ENCODE peak calls at places on chromosome 18, in five cellular contexts. R, W, A, P and Q are unnamed samples.

GRCh38 chr18:3830604-3831003 is 380.6 kb downstream of the TGIF1 start:
- DNase-seq in W (no peak), A (no peak), P (no peak), R (no peak), Q (no peak)

GRCh38 chr18:79753391-79753851 is 44.3 kb upstream of the KCNG2 start:
- DNase-seq in P (no peak), R (no peak), W (no peak), A (peak; percentile 55), Q (no peak)

GRCh38 chr18:68181956-68182355 is 533.0 kb downstream of the TMX3 start:
- DNase-seq in P (no peak), A (no peak), W (no peak), R (no peak), Q (no peak)

GRCh38 chr18:65725421-65726050 is 25.3 kb upstream of the CDH7 start:
- DNase-seq in R (peak; percentile 18), A (no peak), P (no peak), W (no peak), Q (no peak)

GRCh38 chr18:59881728-59882685 is 17.8 kb upstream of the PMAIP1 start:
- DNase-seq in R (no peak), A (no peak), W (no peak), P (no peak), Q (peak; percentile 17)

GRCh38 chr18:55523001-55523400 is 65.0 kb downstream of the TCF4 start:
- DNase-seq in R (no peak), A (no peak), W (no peak), P (no peak), Q (no peak)

GRCh38 chr18:27609221-27609620 is 424.1 kb upstream of the CHST9 start:
- DNase-seq in A (no peak), W (peak; percentile 24), R (no peak), P (no peak), Q (no peak)

GRCh38 chr18:9147440-9148238 is 11.1 kb downstream of the ANKRD12 start:
- DNase-seq in P (peak; percentile 80), W (peak; percentile 53), A (no peak), R (no peak), Q (peak; percentile 83)

GRCh38 chr18:79791141-79791972 is 6.4 kb upstream of the KCNG2 start:
- DNase-seq in P (no peak), A (peak; percentile 69), R (no peak), W (peak; percentile 98), Q (no peak)

GRCh38 chr18:812673-813404 is 797 bp upstream of the YES1 start:
- DNase-seq in W (peak; percentile 40), A (peak; percentile 93), R (no peak), P (no peak), Q (no peak)

GRCh38 chr18:59318460-59318859 is at the start of gene CPLX4:
- DNase-seq in P (no peak), W (no peak), R (no peak), A (no peak), Q (no peak)

GRCh38 chr18:12838178-12838634 is 45.8 kb downstream of the PTPN2 start:
- DNase-seq in P (peak; percentile 31), W (peak; percentile 60), A (peak; percentile 70), R (no peak), Q (no peak)

GRCh38 chr18:59631583-59632181 is 65.5 kb downstream of the CCBE1 start:
- DNase-seq in R (peak; percentile 22), W (no peak), A (no peak), P (peak; percentile 2), Q (peak; percentile 62)

GRCh38 chr18:904135-905090 is at the start of gene ADCYAP1:
- DNase-seq in R (no peak), A (no peak), W (no peak), P (no peak), Q (no peak)

GRCh38 chr18:24868760-24869237 is 408.4 kb downstream of the HRH4 start:
- DNase-seq in A (no peak), P (no peak), W (no peak), R (no peak), Q (no peak)

GRCh38 chr18:3790702-3791101 is 340.7 kb downstream of the TGIF1 start:
- DNase-seq in W (no peak), R (no peak), A (no peak), P (peak; percentile 33), Q (no peak)

GRCh38 chr18:43271593-43272432 is 5.5 kb downstream of the SYT4 start:
- DNase-seq in W (peak; percentile 35), A (no peak), R (peak; percentile 50), P (peak; percentile 16), Q (peak; percentile 80)

GRCh38 chr18:22559414-22560282 is 141.9 kb upstream of the CTAGE1 start:
- DNase-seq in P (no peak), W (no peak), A (peak; percentile 73), R (peak; percentile 47), Q (no peak)

GRCh38 chr18:21740724-21741510 is at the start of gene MIB1:
- DNase-seq in A (peak; percentile 78), P (peak; percentile 82), W (no peak), R (peak; percentile 99), Q (no peak)

GRCh38 chr18:57648414-57648813 is 26.8 kb upstream of the NARS1 start:
- DNase-seq in A (no peak), W (no peak), P (no peak), R (no peak), Q (no peak)

GRCh38 chr18:59660976-59661743 is 36.1 kb downstream of the CCBE1 start:
- DNase-seq in A (no peak), P (no peak), W (peak; percentile 19), R (no peak), Q (no peak)

GRCh38 chr18:10900435-10900834 is 248.9 kb downstream of the PIEZO2 start:
- DNase-seq in W (no peak), A (no peak), R (no peak), P (no peak), Q (no peak)

GRCh38 chr18:3554091-3554601 is 104.2 kb downstream of the TGIF1 start:
- DNase-seq in P (no peak), A (no peak), W (no peak), R (peak; percentile 12), Q (peak; percentile 35)

GRCh38 chr18:56286775-56287174 is 351.6 kb downstream of the TXNL1 start:
- DNase-seq in W (no peak), A (no peak), R (no peak), P (no peak), Q (no peak)

GRCh38 chr18:3115430-3116025 is 102.6 kb upstream of the LPIN2 start:
- DNase-seq in W (no peak), R (no peak), A (no peak), P (no peak), Q (no peak)

GRCh38 chr18:74834424-74835309 is 237.0 kb downstream of the ZNF407 start:
- DNase-seq in P (no peak), A (no peak), R (no peak), W (no peak), Q (no peak)

GRCh38 chr18:11052800-11053199 is 96.6 kb downstream of the PIEZO2 start:
- DNase-seq in W (no peak), P (no peak), A (no peak), R (no peak), Q (no peak)

GRCh38 chr18:66640431-66640830 is 36.5 kb upstream of the CDH19 start:
- DNase-seq in W (no peak), A (peak; percentile 57), P (no peak), R (no peak), Q (no peak)

GRCh38 chr18:32717151-32717550 is 55.7 kb downstream of the KLHL14 start:
- DNase-seq in P (no peak), W (no peak), R (no peak), A (no peak), Q (no peak)

GRCh38 chr18:5630766-5631413 is 87.1 kb upstream of the EPB41L3 start:
- DNase-seq in R (no peak), A (no peak), W (no peak), P (no peak), Q (no peak)

GRCh38 chr18:55907352-55908045 is 319.5 kb upstream of the TCF4 start:
- DNase-seq in W (no peak), P (no peak), R (no peak), A (no peak), Q (no peak)

GRCh38 chr18:68394705-68395104 is 320.2 kb downstream of the TMX3 start:
- DNase-seq in P (no peak), W (no peak), A (no peak), R (no peak), Q (no peak)

GRCh38 chr18:76932026-76932819 is 109.9 kb downstream of the ZNF236 start:
- DNase-seq in P (no peak), W (peak; percentile 32), A (no peak), R (no peak), Q (no peak)

GRCh38 chr18:73563345-73563744 is 584.3 kb downstream of the FBXO15 start:
- DNase-seq in A (no peak), W (peak; percentile 62), R (no peak), P (no peak), Q (no peak)